ENCODE peak calls at places on chromosomes 7 and 10, in seven cellular contexts. One of them, this sample, is unnamed.

GRCh38 chr7:155856656-155857055 is 44.4 kb upstream of the SHH start:
- DNase-seq in A549: no peak
- DNase-seq in uterus: no peak
- DNase-seq in IMR-90: no peak
- DNase-seq in ovary: no peak
- DNase-seq in K562: no peak
- DNase-seq in lower leg skin: no peak
- DNase-seq in this sample: no peak

GRCh38 chr7:77360104-77360503 is 56.0 kb downstream of the GSAP start:
- DNase-seq in lower leg skin: no peak
- DNase-seq in K562: no peak
- DNase-seq in IMR-90: no peak
- DNase-seq in uterus: no peak
- DNase-seq in ovary: no peak
- DNase-seq in A549: no peak
- DNase-seq in this sample: no peak

GRCh38 chr7:117164578-117164977 is 158.3 kb downstream of the WNT2 start:
- DNase-seq in IMR-90: peak; percentile 86
- DNase-seq in K562: no peak
- DNase-seq in ovary: no peak
- DNase-seq in A549: no peak
- DNase-seq in uterus: no peak
- DNase-seq in lower leg skin: no peak
- DNase-seq in this sample: no peak

GRCh38 chr7:139828880-139829653 is at the start of gene TBXAS1:
- DNase-seq in K562: no peak
- DNase-seq in uterus: no peak
- DNase-seq in A549: peak; percentile 19
- DNase-seq in IMR-90: peak; percentile 47
- DNase-seq in lower leg skin: peak; percentile 31
- DNase-seq in ovary: no peak
- DNase-seq in this sample: peak; percentile 33

GRCh38 chr10:4219901-4220300 is 434.9 kb upstream of the KLF6 start:
- DNase-seq in ovary: no peak
- DNase-seq in lower leg skin: no peak
- DNase-seq in A549: no peak
- DNase-seq in IMR-90: no peak
- DNase-seq in K562: no peak
- DNase-seq in uterus: no peak
- DNase-seq in this sample: no peak

GRCh38 chr7:43834463-43835251 is 34.7 kb downstream of the MRPS24 start:
- DNase-seq in uterus: no peak
- DNase-seq in ovary: no peak
- DNase-seq in A549: no peak
- DNase-seq in IMR-90: peak; percentile 40
- DNase-seq in lower leg skin: no peak
- DNase-seq in K562: no peak
- DNase-seq in this sample: no peak

GRCh38 chr7:83347836-83348482 is 185.3 kb upstream of the PCLO start:
- DNase-seq in lower leg skin: peak; percentile 17
- DNase-seq in ovary: no peak
- DNase-seq in IMR-90: peak; percentile 65
- DNase-seq in uterus: no peak
- DNase-seq in A549: peak; percentile 1
- DNase-seq in K562: no peak
- DNase-seq in this sample: no peak

GRCh38 chr7:34728156-34728555 is 70.1 kb downstream of the NPSR1 start:
- DNase-seq in A549: no peak
- DNase-seq in ovary: no peak
- DNase-seq in IMR-90: no peak
- DNase-seq in K562: no peak
- DNase-seq in lower leg skin: no peak
- DNase-seq in uterus: no peak
- DNase-seq in this sample: no peak

GRCh38 chr10:3336673-3337293 is 164.2 kb upstream of the PITRM1 start:
- DNase-seq in IMR-90: peak; percentile 29
- DNase-seq in uterus: no peak
- DNase-seq in ovary: no peak
- DNase-seq in K562: no peak
- DNase-seq in A549: no peak
- DNase-seq in lower leg skin: no peak
- DNase-seq in this sample: no peak

GRCh38 chr7:148884299-148885022 is 370 bp upstream of the EZH2 start:
- DNase-seq in ovary: peak; percentile 94
- DNase-seq in lower leg skin: peak; percentile 87
- DNase-seq in uterus: peak; percentile 90
- DNase-seq in A549: peak; percentile 94
- DNase-seq in IMR-90: peak; percentile 87
- DNase-seq in K562: peak; percentile 99
- DNase-seq in this sample: peak; percentile 83
- TF ChIP-seq POLR2A in ovary: peak; percentile 90
- TF ChIP-seq POLR2A in lower leg skin: no peak
- TF ChIP-seq POLR2A in uterus: peak; percentile 90
- TF ChIP-seq POLR2A in A549: peak; percentile 59
- TF ChIP-seq POLR2A in IMR-90: peak; percentile 71
- TF ChIP-seq POLR2A in K562: peak; percentile 94
- TF ChIP-seq POLR2A in this sample: peak; percentile 86

GRCh38 chr7:1964556-1964912 is 268.2 kb downstream of the MAD1L1 start:
- DNase-seq in ovary: no peak
- DNase-seq in uterus: no peak
- DNase-seq in K562: no peak
- DNase-seq in IMR-90: no peak
- DNase-seq in A549: no peak
- DNase-seq in lower leg skin: no peak
- DNase-seq in this sample: no peak
- H3K4me3 ChIP-seq in ovary: no peak overlapping the region
- H3K4me3 ChIP-seq in uterus: no peak overlapping the region
- H3K4me3 ChIP-seq in K562: no peak overlapping the region
- H3K4me3 ChIP-seq in IMR-90: no peak overlapping the region
- H3K4me3 ChIP-seq in A549: no peak overlapping the region
- H3K4me3 ChIP-seq in lower leg skin: no peak overlapping the region
- H3K4me3 ChIP-seq in this sample: no peak overlapping the region

GRCh38 chr7:74094224-74095095 is 10.9 kb downstream of the LIMK1 start:
- DNase-seq in lower leg skin: peak; percentile 84
- DNase-seq in ovary: peak; percentile 77
- DNase-seq in IMR-90: peak; percentile 95
- DNase-seq in A549: peak; percentile 92
- DNase-seq in K562: peak; percentile 73
- DNase-seq in uterus: peak; percentile 82
- DNase-seq in this sample: peak; percentile 73
- TF ChIP-seq POLR2A in lower leg skin: no peak
- TF ChIP-seq POLR2A in ovary: no peak
- TF ChIP-seq POLR2A in IMR-90: no peak
- TF ChIP-seq POLR2A in A549: peak; percentile 46
- TF ChIP-seq POLR2A in K562: no peak
- TF ChIP-seq POLR2A in uterus: no peak
- TF ChIP-seq POLR2A in this sample: no peak

GRCh38 chr10:124967255-124967654 is 25.3 kb downstream of the ZRANB1 start:
- DNase-seq in A549: no peak
- DNase-seq in K562: no peak
- DNase-seq in ovary: no peak
- DNase-seq in IMR-90: no peak
- DNase-seq in lower leg skin: no peak
- DNase-seq in uterus: no peak
- DNase-seq in this sample: no peak
- H3K4me3 ChIP-seq in A549: no peak overlapping the region
- H3K4me3 ChIP-seq in K562: no peak overlapping the region
- H3K4me3 ChIP-seq in ovary: no peak overlapping the region
- H3K4me3 ChIP-seq in IMR-90: no peak overlapping the region
- H3K4me3 ChIP-seq in lower leg skin: no peak overlapping the region
- H3K4me3 ChIP-seq in uterus: no peak overlapping the region
- H3K4me3 ChIP-seq in this sample: no peak overlapping the region